ENCODE peak calls at places on chromosomes 5 and 9, in ten cellular contexts. M is tibial artery, P is right atrium auricular region, Z is transverse colon, T is fibroblast of lung, G is spleen, B is mammary epithelial cell, E is SJSA1, U is heart left ventricle, H is MG63. F is an unnamed sample. For H3K9me3, the result is how much of the 10 kb centered on the place peaks cover.

GRCh38 chr5:111649516-111649915 is 107.5 kb downstream of the NREP start:
- DNase-seq in M (no peak), P (no peak), Z (no peak), T (no peak), G (no peak), B (no peak), E (no peak), U (no peak), H (peak), F (no peak)

GRCh38 chr5:150376799-150377771 is 19.6 kb downstream of the TCOF1 start:
- DNase-seq in M (no peak), P (no peak), Z (no peak), T (peak), G (no peak), B (no peak), E (peak), U (no peak), H (peak), F (no peak)

GRCh38 chr5:78758169-78758839 is 109.7 kb upstream of the LHFPL2 start:
- DNase-seq in M (no peak), P (no peak), Z (no peak), T (peak), G (no peak), B (no peak), E (no peak), U (no peak), H (no peak), F (no peak)

GRCh38 chr9:17578911-17579793 is at the start of gene SH3GL2:
- DNase-seq in M (peak), P (no peak), Z (peak), T (peak), G (no peak), B (peak), E (no peak), U (peak), H (peak), F (peak)

GRCh38 chr9:84669293-84670105 is at the start of gene NTRK2:
- DNase-seq in M (peak), P (no peak), Z (no peak), T (peak), G (peak), B (peak), E (peak), U (peak), H (peak), F (no peak)

GRCh38 chr5:132822650-132823480 is 7.6 kb downstream of the SHROOM1 start:
- DNase-seq in M (no peak), P (no peak), Z (no peak), T (peak), G (no peak), B (no peak), E (no peak), U (peak), H (no peak), F (no peak)

GRCh38 chr5:139690385-139691274 is 42.5 kb downstream of the CXXC5 start:
- DNase-seq in M (peak), P (no peak), Z (no peak), T (peak), G (peak), B (no peak), E (no peak), U (no peak), H (no peak), F (no peak)

GRCh38 chr9:137611623-137612609 is 6.4 kb downstream of the ARRDC1 start:
- DNase-seq in M (peak), P (peak), Z (peak), T (peak), G (no peak), B (peak), E (peak), U (no peak), H (peak), F (peak)

GRCh38 chr9:2837915-2838314 is 6.0 kb downstream of the PUM3 start:
- DNase-seq in M (no peak), P (no peak), Z (no peak), T (peak), G (no peak), B (no peak), E (no peak), U (no peak), H (no peak), F (no peak)

GRCh38 chr5:107289030-107289714 is 381.6 kb downstream of the EFNA5 start:
- DNase-seq in M (no peak), P (no peak), Z (no peak), T (no peak), G (no peak), B (peak), E (no peak), U (no peak), H (no peak), F (no peak)

GRCh38 chr5:76838481-76839261 is 11.1 kb upstream of the S100Z start:
- DNase-seq in M (no peak), P (no peak), Z (peak), T (peak), G (no peak), B (no peak), E (peak), U (no peak), H (no peak), F (peak)

GRCh38 chr5:41368158-41368557 is 142.2 kb downstream of the PLCXD3 start:
- DNase-seq in M (no peak), P (no peak), Z (no peak), T (peak), G (no peak), B (peak), E (no peak), U (no peak), H (no peak), F (no peak)

GRCh38 chr5:16712178-16712577 is 95.4 kb upstream of the RETREG1 start:
- DNase-seq in M (no peak), P (no peak), Z (no peak), T (no peak), G (no peak), B (no peak), E (no peak), U (no peak), H (no peak), F (no peak)

GRCh38 chr5:97231025-97231636 is 48.1 kb upstream of the RIOK2 start:
- DNase-seq in M (no peak), P (no peak), Z (peak), T (peak), G (no peak), B (peak), E (no peak), U (no peak), H (peak), F (no peak)

GRCh38 chr5:166493042-166493441 is 1798.4 kb upstream of the WWC1 start:
- DNase-seq in M (no peak), P (no peak), Z (no peak), T (no peak), G (no peak), B (no peak), E (no peak), U (no peak), H (no peak), F (no peak)

GRCh38 chr5:24110019-24110615 is 534.7 kb downstream of the CDH10 start:
- DNase-seq in M (no peak), P (no peak), Z (no peak), T (peak), G (no peak), B (peak), E (no peak), U (no peak), H (no peak), F (no peak)

GRCh38 chr9:124708070-124708469 is 63.0 kb downstream of the NR6A1 start:
- DNase-seq in M (no peak), P (no peak), Z (peak), T (no peak), G (no peak), B (no peak), E (no peak), U (no peak), H (no peak), F (peak)

GRCh38 chr5:62954578-62954977 is 376.0 kb downstream of the LRRC70 start:
- DNase-seq in M (no peak), P (no peak), Z (no peak), T (no peak), G (no peak), B (no peak), E (no peak), U (no peak), H (no peak), F (no peak)

GRCh38 chr9:36423196-36423595 is 23.1 kb upstream of the RNF38 start:
- DNase-seq in M (no peak), P (no peak), Z (no peak), T (no peak), G (no peak), B (no peak), E (no peak), U (no peak), H (no peak), F (no peak)

GRCh38 chr9:114824130-114824529 is 18.3 kb upstream of the TNFSF15 start:
- DNase-seq in M (no peak), P (no peak), Z (no peak), T (peak), G (no peak), B (peak), E (no peak), U (no peak), H (peak), F (no peak)

GRCh38 chr5:45355189-45355992 is 340.8 kb downstream of the HCN1 start:
- DNase-seq in M (no peak), P (no peak), Z (no peak), T (no peak), G (no peak), B (no peak), E (no peak), U (no peak), H (no peak), F (no peak)

GRCh38 chr5:81353189-81353588 is 40.7 kb downstream of the ACOT12 start:
- DNase-seq in M (no peak), P (no peak), Z (no peak), T (no peak), G (no peak), B (no peak), E (no peak), U (no peak), H (no peak), F (no peak)

GRCh38 chr5:81344736-81345135 is 43.3 kb downstream of the ZCCHC9 start:
- DNase-seq in M (no peak), P (no peak), Z (no peak), T (no peak), G (no peak), B (no peak), E (no peak), U (no peak), H (no peak), F (no peak)

GRCh38 chr5:81350507-81350906 is 43.4 kb downstream of the ACOT12 start:
- DNase-seq in M (no peak), P (no peak), Z (no peak), T (no peak), G (no peak), B (no peak), E (no peak), U (no peak), H (no peak), F (no peak)

GRCh38 chr5:81345411-81346003 is 44.1 kb downstream of the ZCCHC9 start:
- DNase-seq in M (no peak), P (no peak), Z (no peak), T (no peak), G (no peak), B (no peak), E (no peak), U (no peak), H (no peak), F (no peak)

DNA sequence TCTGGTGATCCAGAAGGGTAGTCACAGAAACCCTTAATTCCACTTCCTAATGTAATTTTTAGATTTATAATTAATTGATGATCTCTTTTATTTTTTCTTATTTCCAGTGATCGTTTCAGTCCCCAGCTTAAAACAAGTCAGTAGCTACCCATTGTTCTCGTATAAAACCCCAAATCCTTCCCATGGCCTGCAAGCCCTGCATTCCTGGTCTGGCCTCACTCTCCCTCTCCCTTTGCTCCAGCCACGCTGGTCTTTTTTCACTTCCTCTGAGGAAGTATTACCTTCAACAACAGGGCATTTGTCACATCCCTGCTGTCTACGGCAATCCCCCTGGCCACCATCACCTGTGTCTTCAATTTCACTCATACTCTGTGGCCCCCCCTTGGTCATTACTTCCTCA is 44.8 kb downstream of the ACOT12 start:
- DNase-seq in M (no peak), P (no peak), Z (no peak), T (no peak), G (no peak), B (no peak), E (no peak), U (no peak), H (no peak), F (no peak)
- H3K9me3 ChIP-seq in M (under half), P (under half), Z (under half), T (under half), G (under half), B (under half), E (under half), U (under half), H (under half), F (under half)

GRCh38 chr9:136328011-136328621 is 777 bp downstream of the GPSM1 start:
- DNase-seq in M (no peak), P (no peak), Z (no peak), T (no peak), G (no peak), B (peak), E (no peak), U (no peak), H (no peak), F (no peak)

GRCh38 chr9:136328622-136329041 is 1.3 kb downstream of the GPSM1 start:
- DNase-seq in M (no peak), P (no peak), Z (no peak), T (peak), G (no peak), B (no peak), E (no peak), U (no peak), H (peak), F (no peak)

GRCh38 chr9:136330406-136330990 is 3.2 kb downstream of the GPSM1 start:
- DNase-seq in M (no peak), P (no peak), Z (no peak), T (no peak), G (no peak), B (no peak), E (no peak), U (no peak), H (no peak), F (no peak)

GRCh38 chr9:136329636-136330405 is 2.5 kb downstream of the GPSM1 start:
- DNase-seq in M (no peak), P (no peak), Z (no peak), T (no peak), G (no peak), B (no peak), E (no peak), U (no peak), H (no peak), F (no peak)

GRCh38 chr9:136329211-136329627 is 1.9 kb downstream of the GPSM1 start:
- DNase-seq in M (no peak), P (no peak), Z (no peak), T (no peak), G (no peak), B (no peak), E (no peak), U (no peak), H (no peak), F (no peak)
- H3K4me3 ChIP-seq in M (peak), P (peak), Z (peak), T (peak), G (no peak), B (peak), E (peak), U (peak), H (peak), F (no peak)

DNA sequence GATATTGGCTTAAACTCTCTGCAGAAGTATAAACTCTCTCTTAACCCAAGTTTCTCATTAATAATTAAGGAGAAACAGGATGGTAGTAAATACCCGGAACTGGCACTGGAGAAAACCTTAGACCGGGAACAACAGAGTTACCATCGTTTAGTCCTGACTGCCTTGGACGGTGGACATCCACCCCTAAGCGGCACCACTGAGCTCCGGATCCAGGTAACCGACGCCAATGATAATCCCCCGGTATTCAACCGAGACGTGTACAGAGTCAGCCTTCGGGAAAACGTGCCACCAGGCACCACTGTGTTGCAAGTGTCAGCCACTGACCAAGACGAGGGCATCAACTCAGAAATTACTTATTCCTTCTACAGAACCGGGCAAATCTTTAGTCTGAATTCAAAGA is 861 bp downstream of the PCDHGB5 start:
- DNase-seq in M (no peak), P (no peak), Z (no peak), T (no peak), G (no peak), B (no peak), E (no peak), U (no peak), H (no peak), F (no peak)
- H3K9me3 ChIP-seq in M (half or more), P (under half), Z (half or more), T (under half), G (half or more), B (under half), E (under half), U (half or more), H (under half), F (half or more)

DNA sequence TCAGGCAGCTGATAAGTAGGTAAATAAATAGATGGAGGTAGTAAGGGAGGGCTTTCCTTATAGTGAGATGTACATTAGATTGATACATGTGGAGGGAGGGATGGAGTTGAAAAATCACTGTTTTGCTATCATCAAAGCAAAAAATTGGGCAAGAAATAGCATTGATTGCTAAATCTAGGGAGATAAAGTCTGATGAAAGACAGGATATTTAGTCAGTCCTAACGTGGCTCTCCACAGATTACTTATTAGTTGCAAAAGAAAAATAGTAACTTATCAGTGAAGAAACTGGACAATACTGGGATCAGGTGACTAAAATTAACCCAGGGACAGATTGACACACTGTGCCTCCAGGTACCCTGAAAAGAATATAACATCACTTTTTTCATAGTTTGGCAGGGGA is 27.0 kb upstream of the GOLPH3 start:
- DNase-seq in M (no peak), P (no peak), Z (no peak), T (peak), G (no peak), B (no peak), E (no peak), U (no peak), H (no peak), F (no peak)
- H3K4me3 ChIP-seq in M (no peak), P (no peak), Z (no peak), T (no peak), G (no peak), B (no peak), E (no peak), U (no peak), H (no peak), F (no peak)

GRCh38 chr9:73152445-73152844 is 780 bp downstream of the ANXA1 start:
- DNase-seq in M (no peak), P (no peak), Z (no peak), T (peak), G (no peak), B (no peak), E (no peak), U (no peak), H (no peak), F (no peak)

GRCh38 chr9:73152953-73153352 is 1.3 kb downstream of the ANXA1 start:
- DNase-seq in M (no peak), P (no peak), Z (no peak), T (no peak), G (no peak), B (no peak), E (no peak), U (no peak), H (no peak), F (no peak)

GRCh38 chr9:73154760-73155159 is 3.1 kb downstream of the ANXA1 start:
- DNase-seq in M (no peak), P (no peak), Z (no peak), T (no peak), G (no peak), B (no peak), E (no peak), U (no peak), H (no peak), F (no peak)

GRCh38 chr9:73154271-73154670 is 2.6 kb downstream of the ANXA1 start:
- DNase-seq in M (no peak), P (no peak), Z (no peak), T (no peak), G (no peak), B (no peak), E (no peak), U (no peak), H (no peak), F (no peak)

GRCh38 chr9:73153793-73154227 is 2.1 kb downstream of the ANXA1 start:
- DNase-seq in M (no peak), P (no peak), Z (no peak), T (no peak), G (no peak), B (peak), E (no peak), U (no peak), H (peak), F (no peak)
- H3K9me3 ChIP-seq in M (under half), P (under half), Z (under half), T (under half), G (under half), B (under half), E (under half), U (under half), H (under half), F (under half)

GRCh38 chr5:144144956-144145751 is 25.3 kb downstream of the YIPF5 start:
- DNase-seq in M (no peak), P (no peak), Z (no peak), T (no peak), G (no peak), B (peak), E (no peak), U (no peak), H (no peak), F (no peak)

GRCh38 chr5:144141581-144141980 is 28.9 kb downstream of the YIPF5 start:
- DNase-seq in M (no peak), P (no peak), Z (no peak), T (no peak), G (no peak), B (peak), E (no peak), U (no peak), H (no peak), F (no peak)

GRCh38 chr5:144142030-144142825 is 28.2 kb downstream of the YIPF5 start:
- DNase-seq in M (no peak), P (no peak), Z (no peak), T (peak), G (no peak), B (peak), E (no peak), U (no peak), H (no peak), F (no peak)

GRCh38 chr5:144142826-144143167 is 27.7 kb downstream of the YIPF5 start:
- DNase-seq in M (no peak), P (no peak), Z (no peak), T (no peak), G (no peak), B (no peak), E (no peak), U (no peak), H (no peak), F (no peak)

DNA sequence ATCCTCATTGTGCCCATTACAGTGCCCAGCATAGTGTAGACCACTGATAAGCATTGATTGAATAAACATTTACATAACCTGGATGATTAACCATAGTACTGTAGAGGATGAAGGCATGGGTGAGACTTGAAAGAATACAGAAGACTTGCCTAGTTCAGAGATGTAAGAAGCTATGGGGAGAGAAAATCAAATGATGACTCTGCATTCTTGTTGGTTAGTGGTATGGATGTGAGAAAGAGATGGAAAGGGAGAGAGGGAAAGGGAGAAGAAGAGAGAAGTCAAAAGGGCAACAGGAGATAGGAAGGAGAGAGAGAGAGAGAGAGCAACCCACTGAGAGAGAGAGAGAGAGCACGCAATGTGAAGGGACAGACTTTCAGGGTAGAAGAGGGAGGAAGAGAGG is 26.8 kb downstream of the YIPF5 start:
- DNase-seq in M (no peak), P (no peak), Z (no peak), T (no peak), G (no peak), B (no peak), E (no peak), U (no peak), H (no peak), F (no peak)
- H3K4me3 ChIP-seq in M (no peak), P (no peak), Z (no peak), T (no peak), G (no peak), B (no peak), E (no peak), U (no peak), H (no peak), F (no peak)

DNA sequence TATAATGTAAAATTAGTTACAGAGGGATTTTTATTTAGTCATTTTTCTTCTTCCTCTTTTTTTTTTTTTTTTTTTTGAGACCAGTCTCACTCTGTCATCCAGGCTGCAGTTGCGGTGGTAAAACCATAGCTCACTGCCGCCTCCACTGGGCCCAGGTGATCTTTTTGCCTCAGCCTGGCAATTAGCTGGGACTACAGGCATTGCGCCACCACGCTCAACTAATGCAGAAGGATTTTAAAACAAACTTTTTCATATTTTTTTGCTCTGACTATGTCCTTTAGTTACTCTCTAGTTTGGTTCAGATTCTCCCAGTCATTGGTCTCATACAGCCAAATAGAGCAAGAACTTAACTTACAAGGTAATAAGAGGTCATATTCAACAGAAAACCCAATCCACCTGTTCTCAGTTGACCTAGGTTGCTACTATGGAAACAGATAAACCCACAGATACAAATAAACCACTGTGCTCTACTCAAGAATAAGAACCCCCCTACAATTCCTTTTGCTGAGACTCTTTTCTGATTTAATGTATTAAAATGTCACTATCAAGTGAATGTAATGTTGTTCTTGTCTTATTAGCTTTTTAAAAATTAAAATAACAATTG is 50.1 kb upstream of the TTC39B start:
- DNase-seq in M (no peak), P (no peak), Z (peak), T (no peak), G (no peak), B (no peak), E (no peak), U (no peak), H (no peak), F (no peak)
- H3K9me3 ChIP-seq in M (under half), P (under half), Z (under half), T (under half), G (under half), B (under half), E (under half), U (under half), H (under half), F (under half)